ENCODE peak calls at places on chromosome 14, in eight cellular contexts. One of them, this sample, is unnamed.

GRCh38 chr14:96582641-96582980 is 80.4 kb downstream of the PAPOLA start:
- DNase-seq in keratinocyte: no peak
- DNase-seq in cardiac muscle cell: no peak
- DNase-seq in A549: no peak
- DNase-seq in heart right ventricle: no peak
- DNase-seq in HCT116: no peak
- DNase-seq in CD4-positive, alpha-beta T cell: no peak
- DNase-seq in body of pancreas: no peak
- DNase-seq in this sample: peak

GRCh38 chr14:89915114-89915878 is 39.2 kb downstream of the EFCAB11 start:
- DNase-seq in keratinocyte: peak
- DNase-seq in cardiac muscle cell: peak
- DNase-seq in A549: peak
- DNase-seq in heart right ventricle: peak
- DNase-seq in HCT116: peak
- DNase-seq in CD4-positive, alpha-beta T cell: peak
- DNase-seq in body of pancreas: peak
- DNase-seq in this sample: peak

GRCh38 chr14:33103489-33103888 is 164.8 kb downstream of the NPAS3 start:
- DNase-seq in keratinocyte: no peak
- DNase-seq in cardiac muscle cell: no peak
- DNase-seq in A549: no peak
- DNase-seq in heart right ventricle: no peak
- DNase-seq in HCT116: no peak
- DNase-seq in CD4-positive, alpha-beta T cell: no peak
- DNase-seq in body of pancreas: no peak
- DNase-seq in this sample: no peak

GRCh38 chr14:39425947-39426346 is 6.3 kb downstream of the FBXO33 start:
- DNase-seq in keratinocyte: no peak
- DNase-seq in cardiac muscle cell: no peak
- DNase-seq in A549: no peak
- DNase-seq in heart right ventricle: no peak
- DNase-seq in HCT116: no peak
- DNase-seq in CD4-positive, alpha-beta T cell: no peak
- DNase-seq in body of pancreas: no peak
- DNase-seq in this sample: no peak

GRCh38 chr14:92173668-92174067 is 51.9 kb downstream of the CPSF2 start:
- DNase-seq in keratinocyte: no peak
- DNase-seq in cardiac muscle cell: no peak
- DNase-seq in A549: no peak
- DNase-seq in heart right ventricle: no peak
- DNase-seq in HCT116: no peak
- DNase-seq in CD4-positive, alpha-beta T cell: no peak
- DNase-seq in body of pancreas: no peak
- DNase-seq in this sample: no peak

GRCh38 chr14:62776300-62776699 is 269.0 kb downstream of the KCNH5 start:
- DNase-seq in keratinocyte: no peak
- DNase-seq in cardiac muscle cell: no peak
- DNase-seq in A549: no peak
- DNase-seq in heart right ventricle: no peak
- DNase-seq in HCT116: no peak
- DNase-seq in CD4-positive, alpha-beta T cell: no peak
- DNase-seq in body of pancreas: no peak
- DNase-seq in this sample: no peak

GRCh38 chr14:89792489-89793366 is 161.8 kb downstream of the EFCAB11 start:
- DNase-seq in keratinocyte: no peak
- DNase-seq in cardiac muscle cell: peak
- DNase-seq in A549: no peak
- DNase-seq in heart right ventricle: peak
- DNase-seq in HCT116: no peak
- DNase-seq in CD4-positive, alpha-beta T cell: no peak
- DNase-seq in body of pancreas: no peak
- DNase-seq in this sample: no peak

GRCh38 chr14:59354666-59355065 is 110.5 kb downstream of the GPR135 start:
- DNase-seq in keratinocyte: peak
- DNase-seq in cardiac muscle cell: peak
- DNase-seq in A549: no peak
- DNase-seq in heart right ventricle: no peak
- DNase-seq in HCT116: no peak
- DNase-seq in CD4-positive, alpha-beta T cell: no peak
- DNase-seq in body of pancreas: no peak
- DNase-seq in this sample: no peak

GRCh38 chr14:55133416-55133815 is 4.4 kb downstream of the LGALS3 start:
- DNase-seq in keratinocyte: no peak
- DNase-seq in cardiac muscle cell: peak
- DNase-seq in A549: no peak
- DNase-seq in heart right ventricle: no peak
- DNase-seq in HCT116: peak
- DNase-seq in CD4-positive, alpha-beta T cell: no peak
- DNase-seq in body of pancreas: peak
- DNase-seq in this sample: no peak

GRCh38 chr14:51398898-51399297 is 158.9 kb downstream of the TMX1 start:
- DNase-seq in keratinocyte: peak
- DNase-seq in cardiac muscle cell: peak
- DNase-seq in A549: peak
- DNase-seq in heart right ventricle: no peak
- DNase-seq in HCT116: no peak
- DNase-seq in CD4-positive, alpha-beta T cell: no peak
- DNase-seq in body of pancreas: no peak
- DNase-seq in this sample: no peak

GRCh38 chr14:41570415-41571155 is 36.1 kb upstream of the LRFN5 start:
- DNase-seq in keratinocyte: no peak
- DNase-seq in cardiac muscle cell: no peak
- DNase-seq in A549: no peak
- DNase-seq in heart right ventricle: no peak
- DNase-seq in HCT116: no peak
- DNase-seq in CD4-positive, alpha-beta T cell: no peak
- DNase-seq in body of pancreas: no peak
- DNase-seq in this sample: no peak

GRCh38 chr14:91866061-91866460 is 1.3 kb downstream of the TC2N start:
- DNase-seq in keratinocyte: no peak
- DNase-seq in cardiac muscle cell: peak
- DNase-seq in A549: no peak
- DNase-seq in heart right ventricle: no peak
- DNase-seq in HCT116: no peak
- DNase-seq in CD4-positive, alpha-beta T cell: no peak
- DNase-seq in body of pancreas: no peak
- DNase-seq in this sample: no peak

GRCh38 chr14:106586098-106586704 is 1059.8 kb downstream of the TMEM121 start:
- DNase-seq in keratinocyte: no peak
- DNase-seq in cardiac muscle cell: no peak
- DNase-seq in A549: no peak
- DNase-seq in heart right ventricle: no peak
- DNase-seq in HCT116: no peak
- DNase-seq in CD4-positive, alpha-beta T cell: peak
- DNase-seq in body of pancreas: peak
- DNase-seq in this sample: peak

GRCh38 chr14:31287294-31287972 is 79.8 kb upstream of the HECTD1 start:
- DNase-seq in keratinocyte: no peak
- DNase-seq in cardiac muscle cell: no peak
- DNase-seq in A549: no peak
- DNase-seq in heart right ventricle: no peak
- DNase-seq in HCT116: no peak
- DNase-seq in CD4-positive, alpha-beta T cell: no peak
- DNase-seq in body of pancreas: no peak
- DNase-seq in this sample: no peak

GRCh38 chr14:31283153-31283552 is 75.6 kb upstream of the HECTD1 start:
- DNase-seq in keratinocyte: no peak
- DNase-seq in cardiac muscle cell: no peak
- DNase-seq in A549: no peak
- DNase-seq in heart right ventricle: no peak
- DNase-seq in HCT116: no peak
- DNase-seq in CD4-positive, alpha-beta T cell: no peak
- DNase-seq in body of pancreas: no peak
- DNase-seq in this sample: no peak

GRCh38 chr14:31291210-31291609 is 83.6 kb upstream of the HECTD1 start:
- DNase-seq in keratinocyte: no peak
- DNase-seq in cardiac muscle cell: no peak
- DNase-seq in A549: no peak
- DNase-seq in heart right ventricle: no peak
- DNase-seq in HCT116: no peak
- DNase-seq in CD4-positive, alpha-beta T cell: no peak
- DNase-seq in body of pancreas: no peak
- DNase-seq in this sample: no peak

GRCh38 chr14:31283568-31284252 is 76.1 kb upstream of the HECTD1 start:
- DNase-seq in keratinocyte: no peak
- DNase-seq in cardiac muscle cell: no peak
- DNase-seq in A549: no peak
- DNase-seq in heart right ventricle: no peak
- DNase-seq in HCT116: no peak
- DNase-seq in CD4-positive, alpha-beta T cell: no peak
- DNase-seq in body of pancreas: no peak
- DNase-seq in this sample: no peak

DNA sequence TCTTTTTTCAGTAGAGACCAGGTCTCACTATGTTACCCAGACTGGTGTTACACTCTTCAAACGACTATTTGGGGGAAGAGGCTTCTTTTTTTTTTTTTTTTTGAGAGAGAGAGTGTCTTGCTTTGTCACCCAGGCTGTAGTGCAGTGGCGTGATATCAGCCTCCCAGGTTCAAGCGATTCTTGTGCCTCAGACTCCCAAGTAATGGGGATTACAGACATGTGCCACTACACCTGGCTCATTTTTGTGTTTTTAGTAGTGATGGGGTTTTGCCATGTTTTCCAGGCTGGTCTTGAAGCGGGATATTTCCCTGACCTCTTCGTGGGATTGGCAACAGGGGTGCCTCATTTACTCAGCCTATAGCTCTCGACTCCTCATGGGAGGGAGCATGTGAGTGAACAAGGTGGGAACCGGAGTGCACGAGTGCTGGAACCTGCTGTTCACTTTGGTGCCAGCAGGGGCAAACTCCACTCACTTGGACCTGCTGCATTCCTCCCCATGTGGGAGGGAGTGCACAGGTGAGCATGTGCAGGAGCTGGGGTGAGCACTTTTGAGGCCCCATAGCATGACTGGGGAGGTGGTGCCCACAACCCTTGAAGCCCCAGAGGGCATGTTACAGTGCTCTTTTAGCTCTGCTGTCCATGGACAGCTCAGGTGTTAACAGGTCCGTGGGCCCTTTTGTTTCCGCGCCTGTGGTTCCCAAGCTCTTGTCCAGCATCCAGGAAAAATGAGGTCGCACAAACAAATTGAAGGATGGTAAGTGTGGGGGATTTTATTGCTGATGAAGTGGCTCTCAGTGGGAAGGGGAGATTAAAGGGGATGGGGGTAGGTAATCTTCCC is 79.1 kb upstream of the HECTD1 start:
- DNase-seq in keratinocyte: no peak
- DNase-seq in cardiac muscle cell: no peak
- DNase-seq in A549: no peak
- DNase-seq in heart right ventricle: no peak
- DNase-seq in HCT116: peak
- DNase-seq in CD4-positive, alpha-beta T cell: no peak
- DNase-seq in body of pancreas: peak
- DNase-seq in this sample: no peak
- TF ChIP-seq CTCF in keratinocyte: peak
- TF ChIP-seq CTCF in cardiac muscle cell: peak
- TF ChIP-seq CTCF in A549: no peak
- TF ChIP-seq CTCF in heart right ventricle: peak
- TF ChIP-seq CTCF in HCT116: peak
- TF ChIP-seq CTCF in CD4-positive, alpha-beta T cell: peak
- TF ChIP-seq CTCF in body of pancreas: peak
- TF ChIP-seq CTCF in this sample: no peak

GRCh38 chr14:104075530-104076151 is 9.9 kb upstream of the ASPG start:
- DNase-seq in keratinocyte: no peak
- DNase-seq in cardiac muscle cell: peak
- DNase-seq in A549: no peak
- DNase-seq in heart right ventricle: no peak
- DNase-seq in HCT116: no peak
- DNase-seq in CD4-positive, alpha-beta T cell: no peak
- DNase-seq in body of pancreas: no peak
- DNase-seq in this sample: peak
- TF ChIP-seq CTCF in keratinocyte: peak
- TF ChIP-seq CTCF in cardiac muscle cell: peak
- TF ChIP-seq CTCF in A549: peak
- TF ChIP-seq CTCF in heart right ventricle: peak
- TF ChIP-seq CTCF in HCT116: peak
- TF ChIP-seq CTCF in CD4-positive, alpha-beta T cell: peak
- TF ChIP-seq CTCF in body of pancreas: no peak
- TF ChIP-seq CTCF in this sample: no peak

DNA sequence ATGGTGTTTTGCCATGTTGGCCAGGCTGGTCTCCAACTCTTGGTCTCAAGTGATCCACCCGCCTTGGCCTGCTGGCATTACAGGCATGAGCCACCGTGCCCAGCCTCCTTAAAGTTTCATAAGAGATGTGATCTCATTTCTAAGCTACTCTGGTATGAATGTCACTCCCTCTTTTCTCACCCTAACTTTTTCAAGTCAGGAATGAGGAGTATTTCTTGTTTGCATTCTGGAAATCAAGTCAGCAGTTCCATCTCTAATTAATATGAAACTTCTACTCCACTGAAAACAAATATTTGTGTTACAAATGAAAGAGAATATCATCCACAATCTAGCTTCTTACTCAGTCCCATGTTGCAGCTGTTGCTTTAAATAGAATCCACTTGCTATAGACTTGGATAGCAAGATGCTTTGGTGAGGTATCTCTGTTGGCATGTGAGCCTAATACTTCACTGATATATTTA is 61.3 kb downstream of the ARF6 start:
- DNase-seq in keratinocyte: no peak
- DNase-seq in cardiac muscle cell: no peak
- DNase-seq in A549: no peak
- DNase-seq in heart right ventricle: no peak
- DNase-seq in HCT116: no peak
- DNase-seq in CD4-positive, alpha-beta T cell: no peak
- DNase-seq in body of pancreas: no peak
- DNase-seq in this sample: no peak
- TF ChIP-seq CTCF in keratinocyte: no peak
- TF ChIP-seq CTCF in cardiac muscle cell: no peak
- TF ChIP-seq CTCF in A549: no peak
- TF ChIP-seq CTCF in heart right ventricle: no peak
- TF ChIP-seq CTCF in HCT116: no peak
- TF ChIP-seq CTCF in CD4-positive, alpha-beta T cell: no peak
- TF ChIP-seq CTCF in body of pancreas: no peak
- TF ChIP-seq CTCF in this sample: no peak

DNA sequence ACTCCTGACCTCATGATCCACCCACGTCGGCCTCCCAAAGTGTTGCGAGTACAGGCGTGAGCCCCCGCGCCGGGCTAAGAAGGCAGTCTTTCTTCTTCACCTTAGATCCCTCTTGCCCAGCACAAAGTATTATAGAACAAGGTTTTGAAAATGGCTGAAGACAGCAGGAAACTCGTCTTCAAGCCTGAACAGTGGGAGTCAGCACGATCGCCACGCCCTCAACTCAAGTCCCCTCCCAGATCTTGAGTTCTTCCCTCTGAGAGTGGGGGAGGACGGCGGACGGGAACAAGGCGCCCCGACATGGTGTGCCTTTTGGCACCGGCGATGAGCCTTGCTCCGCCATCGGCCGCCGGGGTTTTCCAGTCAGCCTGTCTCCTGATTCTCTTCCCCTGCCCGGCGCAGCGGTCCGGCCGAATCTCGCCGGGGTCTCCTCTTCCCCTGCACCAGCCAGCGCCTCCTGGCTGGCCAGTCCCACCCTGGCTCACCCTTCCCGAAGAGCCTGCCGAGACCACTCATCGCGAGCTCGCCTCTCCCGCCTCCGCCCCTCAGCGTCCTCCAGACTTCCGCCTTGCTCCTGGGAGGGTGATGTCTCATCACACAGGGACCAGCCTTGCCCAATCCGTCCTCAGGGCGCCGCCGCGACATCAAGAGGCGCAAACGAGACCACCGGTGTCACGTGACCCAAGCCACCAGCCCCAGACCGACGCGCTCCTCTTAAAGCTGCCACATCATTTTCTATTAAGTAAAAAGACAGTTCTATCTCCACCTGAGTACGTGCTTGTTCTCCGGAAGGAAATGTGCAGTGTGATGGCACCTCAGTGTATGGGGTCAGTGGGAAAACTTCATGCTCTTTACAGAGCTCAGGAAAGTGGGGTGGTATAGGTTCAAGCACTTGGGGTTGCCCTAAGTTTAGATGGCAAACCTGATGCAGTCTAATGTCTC is at the start of gene CHMP4A:
- DNase-seq in keratinocyte: peak
- DNase-seq in cardiac muscle cell: peak
- DNase-seq in A549: peak
- DNase-seq in heart right ventricle: peak
- DNase-seq in HCT116: peak
- DNase-seq in CD4-positive, alpha-beta T cell: peak
- DNase-seq in body of pancreas: peak
- DNase-seq in this sample: peak
- TF ChIP-seq CTCF in keratinocyte: no peak
- TF ChIP-seq CTCF in cardiac muscle cell: peak
- TF ChIP-seq CTCF in A549: no peak
- TF ChIP-seq CTCF in heart right ventricle: peak
- TF ChIP-seq CTCF in HCT116: peak
- TF ChIP-seq CTCF in CD4-positive, alpha-beta T cell: no peak
- TF ChIP-seq CTCF in body of pancreas: no peak
- TF ChIP-seq CTCF in this sample: no peak